ENCODE peak calls at places on chromosomes 3 and 15, in six cellular contexts. N is MG63; F is activated effector memory CD4-positive, alpha-beta T cell treated with anti-CD3 and anti-CD28 coated beads, Interleukin-2, amount 50 U/mL, for 16 hours; O is hepatic stellate cell; P is occipital lobe; I is effector CD4-positive, alpha-beta T cell. E is an unnamed sample.
A peak's percentile ranks its signal among the peaks of the same experiment; 100 is the strongest.

GRCh38 chr3:127673191-127674098 is 693 bp downstream of the ABTB1 start:
- DNase-seq in N (peak; percentile 81), F (peak; percentile 84), O (peak; percentile 74), P (no peak), I (peak; percentile 52), E (peak; percentile 65)

GRCh38 chr3:181879926-181880325 is 168.2 kb downstream of the SOX2 start:
- DNase-seq in N (peak; percentile 5), F (no peak), O (no peak), P (no peak), I (no peak), E (no peak)

GRCh38 chr3:46057716-46058115 is 30.4 kb upstream of the XCR1 start:
- DNase-seq in N (no peak), F (no peak), O (no peak), P (no peak), I (no peak), E (no peak)

GRCh38 chr3:45529697-45530096 is 64.9 kb upstream of the LIMD1 start:
- DNase-seq in N (no peak), F (no peak), O (no peak), P (no peak), I (no peak), E (no peak)

GRCh38 chr15:85494035-85494793 is 113.8 kb downstream of the AKAP13 start:
- DNase-seq in N (peak; percentile 13), F (no peak), O (peak; percentile 70), P (no peak), I (no peak), E (peak; percentile 25)

GRCh38 chr3:187714404-187714979 is 12.1 kb upstream of the RTP2 start:
- DNase-seq in N (peak; percentile 52), F (peak; percentile 84), O (peak; percentile 77), P (peak; percentile 59), I (peak; percentile 55), E (peak; percentile 67)

GRCh38 chr3:123778991-123779622 is 105.0 kb downstream of the MYLK start:
- DNase-seq in N (no peak), F (no peak), O (no peak), P (no peak), I (no peak), E (no peak)

GRCh38 chr3:79410136-79410535 is 357.7 kb downstream of the ROBO1 start:
- DNase-seq in N (no peak), F (no peak), O (no peak), P (no peak), I (no peak), E (no peak)

GRCh38 chr15:92638709-92639365 is 16.7 kb downstream of the FAM174B start:
- DNase-seq in N (no peak), F (no peak), O (no peak), P (no peak), I (no peak), E (no peak)

GRCh38 chr15:78930577-78931388 is 14.1 kb downstream of the CTSH start:
- DNase-seq in N (peak; percentile 86), F (no peak), O (peak; percentile 75), P (no peak), I (no peak), E (peak; percentile 71)

GRCh38 chr3:134471521-134472193 is 14.1 kb downstream of the ANAPC13 start:
- DNase-seq in N (no peak), F (no peak), O (peak; percentile 44), P (no peak), I (no peak), E (no peak)

GRCh38 chr3:79148786-79149185 is 619.0 kb downstream of the ROBO1 start:
- DNase-seq in N (peak; percentile 30), F (no peak), O (no peak), P (no peak), I (no peak), E (no peak)

GRCh38 chr3:123640311-123641083 is 55.6 kb upstream of the HACD2 start:
- DNase-seq in N (no peak), F (no peak), O (no peak), P (no peak), I (no peak), E (no peak)

GRCh38 chr3:79297242-79297641 is 470.6 kb downstream of the ROBO1 start:
- DNase-seq in N (peak; percentile 26), F (no peak), O (peak; percentile 78), P (no peak), I (no peak), E (peak; percentile 24)

GRCh38 chr3:173529062-173529711 is 131.6 kb downstream of the NLGN1 start:
- DNase-seq in N (no peak), F (no peak), O (no peak), P (no peak), I (no peak), E (no peak)

GRCh38 chr15:78437107-78437761 is 782 bp upstream of the IREB2 start:
- DNase-seq in N (peak; percentile 22), F (no peak), O (peak; percentile 26), P (no peak), I (no peak), E (no peak)

GRCh38 chr15:83088876-83089275 is 18.6 kb upstream of the TM6SF1 start:
- DNase-seq in N (no peak), F (no peak), O (no peak), P (no peak), I (no peak), E (no peak)

GRCh38 chr15:75532413-75533250 is 46.5 kb downstream of the PTPN9 start:
- DNase-seq in N (peak; percentile 77), F (no peak), O (peak; percentile 44), P (no peak), I (no peak), E (no peak)

GRCh38 chr15:22851513-22851912 is 13.0 kb downstream of the NIPA2 start:
- DNase-seq in N (no peak), F (no peak), O (no peak), P (no peak), I (no peak), E (no peak)

GRCh38 chr15:63858881-63859280 is 25.1 kb upstream of the HERC1 start:
- DNase-seq in N (no peak), F (no peak), O (no peak), P (no peak), I (no peak), E (peak; percentile 42)

GRCh38 chr3:128081846-128082245 is 29.6 kb downstream of the SEC61A1 start:
- DNase-seq in N (no peak), F (no peak), O (peak; percentile 69), P (no peak), I (no peak), E (no peak)

GRCh38 chr3:115040673-115041286 is 106.3 kb downstream of the ZBTB20 start:
- DNase-seq in N (peak; percentile 19), F (peak; percentile 69), O (peak; percentile 19), P (no peak), I (peak; percentile 27), E (no peak)

GRCh38 chr15:31857194-31857593 is 173.1 kb upstream of the CHRNA7 start:
- DNase-seq in N (no peak), F (no peak), O (no peak), P (no peak), I (no peak), E (no peak)

GRCh38 chr15:75081150-75081549 is 57.8 kb downstream of the PPCDC start:
- DNase-seq in N (no peak), F (no peak), O (no peak), P (no peak), I (no peak), E (no peak)

GRCh38 chr3:102745881-102746280 is 311.1 kb downstream of the ZPLD1 start:
- DNase-seq in N (no peak), F (no peak), O (no peak), P (no peak), I (no peak), E (no peak)

GRCh38 chr3:130841357-130841756 is 52.5 kb upstream of the ATP2C1 start:
- DNase-seq in N (no peak), F (no peak), O (no peak), P (no peak), I (no peak), E (no peak)

GRCh38 chr15:43702701-43703433 is 9.2 kb downstream of the CKMT1A start:
- DNase-seq in N (no peak), F (no peak), O (no peak), P (peak; percentile 1), I (no peak), E (no peak)

E was measured in T1000.